ENCODE peak calls at places on chromosome 17, in seven cellular contexts. I, O, Y, F, A, T and B are unnamed samples.

GRCh38 chr17:8384801-8385335 is 1.9 kb upstream of the RPL26 start:
- DNase-seq in I (no peak), O (no peak), Y (no peak), F (peak), A (peak), T (no peak), B (no peak)

GRCh38 chr17:9878791-9879525 is 26.1 kb downstream of the RCVRN start:
- DNase-seq in I (no peak), O (no peak), Y (no peak), F (no peak), A (no peak), T (no peak), B (no peak)

GRCh38 chr17:45428954-45429337 is 3.7 kb downstream of the ARHGAP27 start:
- DNase-seq in I (no peak), O (no peak), Y (peak), F (no peak), A (no peak), T (peak), B (no peak)

GRCh38 chr17:61474235-61474927 is 22.2 kb downstream of the TBX4 start:
- DNase-seq in I (no peak), O (no peak), Y (no peak), F (no peak), A (peak), T (no peak), B (no peak)

GRCh38 chr17:62111562-62112180 is 46.6 kb upstream of the MED13 start:
- DNase-seq in I (no peak), O (no peak), Y (no peak), F (no peak), A (no peak), T (no peak), B (no peak)

GRCh38 chr17:63399316-63399715 is 46.8 kb downstream of the CYB561 start:
- DNase-seq in I (no peak), O (no peak), Y (no peak), F (no peak), A (peak), T (no peak), B (no peak)

GRCh38 chr17:33090806-33091205 is 99.2 kb downstream of the SPACA3 start:
- DNase-seq in I (no peak), O (no peak), Y (no peak), F (no peak), A (no peak), T (no peak), B (no peak)

GRCh38 chr17:10649602-10650001 is 7.5 kb downstream of the MYH3 start:
- DNase-seq in I (no peak), O (no peak), Y (no peak), F (no peak), A (no peak), T (no peak), B (no peak)

GRCh38 chr17:61687769-61688168 is 96.8 kb upstream of the NACA2 start:
- DNase-seq in I (no peak), O (no peak), Y (no peak), F (no peak), A (no peak), T (no peak), B (no peak)

GRCh38 chr17:74686761-74687160 is 26.0 kb downstream of the CD300LF start:
- DNase-seq in I (no peak), O (no peak), Y (no peak), F (no peak), A (no peak), T (peak), B (no peak)

GRCh38 chr17:21034350-21035235 is 8.2 kb downstream of the USP22 start:
- DNase-seq in I (no peak), O (no peak), Y (no peak), F (no peak), A (no peak), T (no peak), B (no peak)

GRCh38 chr17:44794699-44795413 is 35.2 kb downstream of the GJC1 start:
- DNase-seq in I (no peak), O (no peak), Y (no peak), F (no peak), A (peak), T (peak), B (no peak)

GRCh38 chr17:49896222-49896621 is 48.4 kb upstream of the TAC4 start:
- DNase-seq in I (no peak), O (no peak), Y (no peak), F (no peak), A (no peak), T (no peak), B (no peak)

GRCh38 chr17:751269-752001 is 629 bp downstream of the GEMIN4 start:
- DNase-seq in I (peak), O (peak), Y (peak), F (no peak), A (peak), T (no peak), B (peak)

GRCh38 chr17:279356-279755 is 73.3 kb downstream of the RPH3AL start:
- DNase-seq in I (no peak), O (no peak), Y (no peak), F (no peak), A (no peak), T (no peak), B (no peak)

GRCh38 chr17:64608571-64608981 is 53.5 kb downstream of the SMURF2 start:
- DNase-seq in I (no peak), O (no peak), Y (no peak), F (no peak), A (peak), T (no peak), B (no peak)

DNA sequence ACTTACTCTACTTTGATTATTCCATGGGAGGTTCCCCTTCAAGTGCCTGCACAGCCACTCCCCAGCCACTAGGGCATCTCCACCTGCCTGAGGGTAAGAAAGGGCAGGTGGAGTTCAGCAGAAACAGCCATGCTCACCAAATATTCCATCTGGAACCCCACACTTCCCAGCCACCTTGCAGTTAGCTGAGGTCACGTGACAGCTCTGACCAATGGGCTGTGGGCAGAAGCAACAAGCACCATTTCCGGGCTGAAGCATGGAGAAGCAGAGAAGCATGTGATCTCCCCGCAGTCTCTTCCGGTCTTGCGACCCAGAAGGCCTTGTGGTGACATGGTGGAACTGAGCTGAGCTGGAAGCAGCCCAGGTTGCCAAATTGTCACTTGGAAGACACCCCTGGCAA is 108.6 kb downstream of the CCT6B start:
- DNase-seq in I (no peak), O (no peak), Y (no peak), F (no peak), A (no peak), T (no peak), B (no peak)
- TF ChIP-seq CTCF in I (no peak), O (no peak), Y (no peak), F (peak), A (no peak), T (no peak), B (no peak)

DNA sequence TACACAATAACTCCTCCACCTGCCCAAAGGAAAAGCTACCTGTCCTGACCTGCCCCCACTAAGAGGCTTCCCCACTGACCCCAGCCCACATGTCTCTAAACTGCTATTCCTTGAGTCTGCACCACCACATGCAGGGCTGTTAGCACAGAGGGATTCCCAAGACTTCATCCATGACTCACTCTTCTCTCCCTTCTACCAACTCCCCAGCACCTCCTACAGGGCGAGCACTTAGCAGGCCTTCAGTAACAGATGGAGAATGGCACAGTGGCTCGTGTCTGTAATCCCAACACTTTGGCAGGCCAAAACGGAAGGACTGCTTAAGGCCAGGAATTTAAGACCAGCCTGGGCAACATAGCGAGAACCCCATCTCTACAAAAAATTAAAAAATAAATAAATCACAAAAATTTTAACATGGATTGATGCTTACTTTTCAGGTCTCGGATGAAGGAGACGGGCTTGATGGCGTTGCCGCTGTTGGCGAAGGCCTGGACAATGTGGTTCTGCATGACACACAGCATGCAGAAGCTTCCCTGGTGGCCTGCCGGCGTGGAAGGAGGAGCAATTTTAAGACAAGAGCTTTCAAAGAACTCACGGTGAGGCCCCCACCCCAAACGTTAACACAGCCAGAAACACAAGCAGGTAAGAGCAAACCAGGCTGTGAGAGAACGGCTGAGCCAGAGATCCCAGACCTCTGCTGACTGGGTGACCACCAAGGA is 12.0 kb downstream of the USP36 start:
- DNase-seq in I (no peak), O (no peak), Y (no peak), F (no peak), A (peak), T (no peak), B (no peak)
- TF ChIP-seq CTCF in I (no peak), O (no peak), Y (no peak), F (no peak), A (peak), T (no peak), B (no peak)

GRCh38 chr17:2867441-2868424 is 71.5 kb downstream of the RAP1GAP2 start:
- DNase-seq in I (no peak), O (no peak), Y (no peak), F (peak), A (peak), T (no peak), B (no peak)
- TF ChIP-seq CTCF in I (no peak), O (no peak), Y (no peak), F (no peak), A (no peak), T (no peak), B (no peak)

GRCh38 chr17:5667871-5668270 is 83.6 kb upstream of the NLRP1 start:
- DNase-seq in I (no peak), O (no peak), Y (no peak), F (no peak), A (no peak), T (no peak), B (no peak)
- TF ChIP-seq CTCF in I (no peak), O (no peak), Y (no peak), F (no peak), A (peak), T (no peak), B (no peak)

GRCh38 chr17:15335446-15335845 is 6.0 kb downstream of the TEKT3 start:
- DNase-seq in I (no peak), O (no peak), Y (no peak), F (no peak), A (no peak), T (no peak), B (no peak)

GRCh38 chr17:15334266-15334665 is 7.1 kb downstream of the TEKT3 start:
- DNase-seq in I (no peak), O (no peak), Y (no peak), F (no peak), A (no peak), T (no peak), B (no peak)

DNA sequence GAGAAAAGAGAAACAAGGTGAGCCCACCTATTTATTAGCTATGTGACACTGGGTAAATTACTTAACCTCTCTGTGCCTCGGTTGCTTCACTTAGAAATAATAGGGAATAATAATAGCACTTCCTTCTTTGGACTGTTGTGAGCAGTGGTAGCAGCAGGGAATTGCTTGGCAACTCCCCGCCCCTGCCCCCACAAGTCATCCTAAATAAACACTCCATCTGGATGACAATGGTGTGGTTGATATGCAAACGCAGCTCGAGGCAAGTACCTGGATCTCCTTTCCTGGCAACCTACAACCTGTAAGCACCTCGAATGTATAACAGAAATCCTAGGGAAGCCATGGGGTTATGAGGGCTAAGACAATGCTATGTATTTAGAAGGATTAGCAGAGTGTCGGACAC is 9.1 kb downstream of the TEKT3 start:
- DNase-seq in I (no peak), O (no peak), Y (no peak), F (no peak), A (no peak), T (no peak), B (no peak)
- TF ChIP-seq CTCF in I (no peak), O (no peak), Y (no peak), F (no peak), A (no peak), T (no peak), B (no peak)